ENCODE peak calls at places on chromosomes 5 and 9, in five cellular contexts. One of them, this sample, is unnamed.
A peak's percentile ranks its signal among the peaks of the same experiment; 100 is the strongest.

GRCh38 chr9:109086221-109086620 is 33.5 kb downstream of the TMEM245 start:
- DNase-seq in heart right ventricle: no peak
- DNase-seq in astrocyte: no peak
- DNase-seq in tibial nerve: no peak
- DNase-seq in CD8-positive, alpha-beta T cell: no peak
- DNase-seq in this sample: no peak

GRCh38 chr9:87770616-87771015 is 44.7 kb downstream of the CTSL start:
- DNase-seq in heart right ventricle: no peak
- DNase-seq in astrocyte: no peak
- DNase-seq in tibial nerve: no peak
- DNase-seq in CD8-positive, alpha-beta T cell: no peak
- DNase-seq in this sample: no peak

GRCh38 chr5:140325486-140325885 is 20.9 kb downstream of the HBEGF start:
- DNase-seq in heart right ventricle: no peak
- DNase-seq in astrocyte: no peak
- DNase-seq in tibial nerve: no peak
- DNase-seq in CD8-positive, alpha-beta T cell: no peak
- DNase-seq in this sample: no peak

GRCh38 chr5:128406863-128407262 is 131.2 kb downstream of the FBN2 start:
- DNase-seq in heart right ventricle: no peak
- DNase-seq in astrocyte: no peak
- DNase-seq in tibial nerve: no peak
- DNase-seq in CD8-positive, alpha-beta T cell: no peak
- DNase-seq in this sample: no peak

GRCh38 chr5:153960269-153961215 is 78.2 kb downstream of the FAM114A2 start:
- DNase-seq in heart right ventricle: no peak
- DNase-seq in astrocyte: no peak
- DNase-seq in tibial nerve: no peak
- DNase-seq in CD8-positive, alpha-beta T cell: no peak
- DNase-seq in this sample: peak; percentile 14

GRCh38 chr9:126502417-126503332 is 111.1 kb upstream of the LMX1B start:
- DNase-seq in heart right ventricle: no peak
- DNase-seq in astrocyte: no peak
- DNase-seq in tibial nerve: no peak
- DNase-seq in CD8-positive, alpha-beta T cell: no peak
- DNase-seq in this sample: no peak

GRCh38 chr9:22595805-22596204 is 149.2 kb downstream of the DMRTA1 start:
- DNase-seq in heart right ventricle: no peak
- DNase-seq in astrocyte: no peak
- DNase-seq in tibial nerve: no peak
- DNase-seq in CD8-positive, alpha-beta T cell: no peak
- DNase-seq in this sample: no peak

GRCh38 chr5:26323794-26324193 is 714.6 kb downstream of the CDH9 start:
- DNase-seq in heart right ventricle: no peak
- DNase-seq in astrocyte: no peak
- DNase-seq in tibial nerve: no peak
- DNase-seq in CD8-positive, alpha-beta T cell: no peak
- DNase-seq in this sample: no peak

GRCh38 chr5:123881791-123882244 is 369.8 kb downstream of the CSNK1G3 start:
- DNase-seq in heart right ventricle: no peak
- DNase-seq in astrocyte: peak; percentile 34
- DNase-seq in tibial nerve: no peak
- DNase-seq in CD8-positive, alpha-beta T cell: no peak
- DNase-seq in this sample: peak; percentile 69

GRCh38 chr5:2710910-2711309 is 40.6 kb downstream of the IRX2 start:
- DNase-seq in heart right ventricle: no peak
- DNase-seq in astrocyte: no peak
- DNase-seq in tibial nerve: no peak
- DNase-seq in CD8-positive, alpha-beta T cell: no peak
- DNase-seq in this sample: no peak

GRCh38 chr5:3194141-3194540 is 401.5 kb upstream of the IRX1 start:
- DNase-seq in heart right ventricle: no peak
- DNase-seq in astrocyte: no peak
- DNase-seq in tibial nerve: no peak
- DNase-seq in CD8-positive, alpha-beta T cell: no peak
- DNase-seq in this sample: no peak

GRCh38 chr5:150560401-150561191 is 52.7 kb downstream of the NDST1 start:
- DNase-seq in heart right ventricle: no peak
- DNase-seq in astrocyte: peak; percentile 49
- DNase-seq in tibial nerve: peak; percentile 99
- DNase-seq in CD8-positive, alpha-beta T cell: peak; percentile 75
- DNase-seq in this sample: peak; percentile 90

GRCh38 chr9:135526730-135527571 is 5.7 kb downstream of the LCN1 start:
- DNase-seq in heart right ventricle: no peak
- DNase-seq in astrocyte: no peak
- DNase-seq in tibial nerve: no peak
- DNase-seq in CD8-positive, alpha-beta T cell: no peak
- DNase-seq in this sample: no peak

GRCh38 chr9:22508790-22509189 is 62.2 kb downstream of the DMRTA1 start:
- DNase-seq in heart right ventricle: no peak
- DNase-seq in astrocyte: no peak
- DNase-seq in tibial nerve: no peak
- DNase-seq in CD8-positive, alpha-beta T cell: no peak
- DNase-seq in this sample: no peak

GRCh38 chr9:35415769-35416427 is 74.0 kb upstream of the RUSC2 start:
- DNase-seq in heart right ventricle: no peak
- DNase-seq in astrocyte: no peak
- DNase-seq in tibial nerve: no peak
- DNase-seq in CD8-positive, alpha-beta T cell: no peak
- DNase-seq in this sample: no peak

GRCh38 chr9:91495450-91495849 is 71.8 kb upstream of the NFIL3 start:
- DNase-seq in heart right ventricle: no peak
- DNase-seq in astrocyte: peak; percentile 99
- DNase-seq in tibial nerve: no peak
- DNase-seq in CD8-positive, alpha-beta T cell: no peak
- DNase-seq in this sample: no peak

GRCh38 chr9:119375892-119376291 is 6.7 kb upstream of the BRINP1 start:
- DNase-seq in heart right ventricle: no peak
- DNase-seq in astrocyte: peak; percentile 2
- DNase-seq in tibial nerve: no peak
- DNase-seq in CD8-positive, alpha-beta T cell: no peak
- DNase-seq in this sample: no peak

GRCh38 chr5:91189480-91190332 is 193.4 kb downstream of the ARRDC3 start:
- DNase-seq in heart right ventricle: no peak
- DNase-seq in astrocyte: peak; percentile 79
- DNase-seq in tibial nerve: peak; percentile 31
- DNase-seq in CD8-positive, alpha-beta T cell: no peak
- DNase-seq in this sample: no peak

GRCh38 chr5:79109527-79110492 is 1.8 kb upstream of the BHMT start:
- DNase-seq in heart right ventricle: no peak
- DNase-seq in astrocyte: no peak
- DNase-seq in tibial nerve: peak; percentile 12
- DNase-seq in CD8-positive, alpha-beta T cell: no peak
- DNase-seq in this sample: peak; percentile 15

GRCh38 chr5:124906339-124907097 is 160.1 kb upstream of the ZNF608 start:
- DNase-seq in heart right ventricle: peak; percentile 55
- DNase-seq in astrocyte: peak; percentile 74
- DNase-seq in tibial nerve: peak; percentile 77
- DNase-seq in CD8-positive, alpha-beta T cell: no peak
- DNase-seq in this sample: peak; percentile 81

GRCh38 chr5:57174128-57174849 is 430 bp downstream of the GPBP1 start:
- DNase-seq in heart right ventricle: no peak
- DNase-seq in astrocyte: no peak
- DNase-seq in tibial nerve: no peak
- DNase-seq in CD8-positive, alpha-beta T cell: no peak
- DNase-seq in this sample: peak; percentile 51

GRCh38 chr5:55226934-55227737 is at the start of gene MCIDAS:
- DNase-seq in heart right ventricle: peak; percentile 20
- DNase-seq in astrocyte: no peak
- DNase-seq in tibial nerve: no peak
- DNase-seq in CD8-positive, alpha-beta T cell: peak; percentile 36
- DNase-seq in this sample: peak; percentile 30

GRCh38 chr9:115373000-115373709 is 255.2 kb upstream of the TNC start:
- DNase-seq in heart right ventricle: no peak
- DNase-seq in astrocyte: peak; percentile 99
- DNase-seq in tibial nerve: no peak
- DNase-seq in CD8-positive, alpha-beta T cell: no peak
- DNase-seq in this sample: peak; percentile 89

GRCh38 chr5:39616131-39616530 is 191.4 kb upstream of the DAB2 start:
- DNase-seq in heart right ventricle: no peak
- DNase-seq in astrocyte: no peak
- DNase-seq in tibial nerve: no peak
- DNase-seq in CD8-positive, alpha-beta T cell: no peak
- DNase-seq in this sample: no peak

GRCh38 chr5:8923516-8923915 is 622.4 kb downstream of the SEMA5A start:
- DNase-seq in heart right ventricle: no peak
- DNase-seq in astrocyte: no peak
- DNase-seq in tibial nerve: no peak
- DNase-seq in CD8-positive, alpha-beta T cell: no peak
- DNase-seq in this sample: no peak

GRCh38 chr5:172904312-172904642 is 54.9 kb upstream of the RPL26L1 start:
- DNase-seq in heart right ventricle: no peak
- DNase-seq in astrocyte: no peak
- DNase-seq in tibial nerve: no peak
- DNase-seq in CD8-positive, alpha-beta T cell: no peak
- DNase-seq in this sample: no peak

GRCh38 chr5:172901788-172902496 is 57.3 kb upstream of the RPL26L1 start:
- DNase-seq in heart right ventricle: no peak
- DNase-seq in astrocyte: peak; percentile 57
- DNase-seq in tibial nerve: no peak
- DNase-seq in CD8-positive, alpha-beta T cell: no peak
- DNase-seq in this sample: peak; percentile 73

GRCh38 chr5:172903790-172904189 is 55.4 kb upstream of the RPL26L1 start:
- DNase-seq in heart right ventricle: no peak
- DNase-seq in astrocyte: peak; percentile 96
- DNase-seq in tibial nerve: no peak
- DNase-seq in CD8-positive, alpha-beta T cell: no peak
- DNase-seq in this sample: peak; percentile 92

GRCh38 chr5:172901012-172901780 is 58.0 kb upstream of the RPL26L1 start:
- DNase-seq in heart right ventricle: peak; percentile 43
- DNase-seq in astrocyte: peak; percentile 98
- DNase-seq in tibial nerve: no peak
- DNase-seq in CD8-positive, alpha-beta T cell: no peak
- DNase-seq in this sample: peak; percentile 90

DNA sequence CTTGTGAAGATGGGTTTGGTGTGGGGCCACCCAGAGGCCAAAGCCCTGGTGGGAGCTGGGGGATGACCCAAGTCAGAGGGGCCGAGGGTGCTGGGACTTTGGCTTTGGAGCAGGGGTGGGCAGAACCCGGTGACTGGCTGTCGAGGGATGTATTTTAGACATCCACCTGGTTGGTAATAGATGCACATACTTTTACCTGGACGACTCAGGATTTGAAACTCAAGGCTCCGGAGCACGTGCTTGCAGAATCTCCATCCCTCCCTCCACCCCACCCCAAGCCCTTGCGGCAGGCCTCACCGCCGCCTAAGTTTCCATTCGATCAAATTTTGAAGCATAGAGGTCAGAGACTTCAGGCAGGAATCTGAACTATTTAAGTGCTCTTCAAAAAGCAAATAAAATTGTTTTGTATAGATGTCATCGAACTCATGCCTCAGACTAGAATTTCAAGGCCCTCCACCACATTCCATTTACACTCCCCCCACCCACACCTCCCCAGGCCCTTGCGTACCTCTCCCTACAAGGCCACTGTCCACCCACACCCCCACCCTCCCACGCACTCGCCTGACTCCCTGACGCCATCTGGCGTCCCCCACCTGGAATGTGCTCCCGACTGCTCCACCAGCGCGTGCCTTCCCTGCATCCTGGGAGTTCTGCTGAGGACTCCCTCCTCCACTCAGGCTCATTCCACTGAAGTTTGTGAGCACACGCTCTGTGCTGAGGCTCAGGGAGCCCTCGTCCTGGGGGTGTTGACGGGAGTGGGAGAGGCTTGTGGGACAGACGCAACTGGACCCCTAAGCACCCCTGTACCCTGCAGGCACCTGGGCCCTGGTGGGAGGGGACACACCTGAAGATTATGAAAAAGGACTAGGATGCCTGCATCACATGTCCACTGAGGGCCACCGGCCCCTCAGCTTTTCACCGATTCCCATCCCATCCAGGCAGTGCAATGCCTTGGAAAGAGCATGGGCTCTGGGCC is 56.4 kb upstream of the RPL26L1 start:
- DNase-seq in heart right ventricle: peak; percentile 82
- DNase-seq in astrocyte: peak; percentile 99
- DNase-seq in tibial nerve: peak; percentile 67
- DNase-seq in CD8-positive, alpha-beta T cell: no peak
- DNase-seq in this sample: peak; percentile 94
- TF ChIP-seq CTCF in heart right ventricle: peak; percentile 64
- TF ChIP-seq CTCF in astrocyte: peak; percentile 32
- TF ChIP-seq CTCF in tibial nerve: peak; percentile 54
- TF ChIP-seq CTCF in CD8-positive, alpha-beta T cell: no peak
- TF ChIP-seq CTCF in this sample: peak; percentile 58

GRCh38 chr5:1131191-1131621 is 19.3 kb upstream of the SLC12A7 start:
- DNase-seq in heart right ventricle: no peak
- DNase-seq in astrocyte: no peak
- DNase-seq in tibial nerve: no peak
- DNase-seq in CD8-positive, alpha-beta T cell: no peak
- DNase-seq in this sample: no peak
- H3K27ac ChIP-seq in heart right ventricle: no peak overlapping the region
- H3K27ac ChIP-seq in astrocyte: no peak overlapping the region
- H3K27ac ChIP-seq in tibial nerve: no peak overlapping the region
- H3K27ac ChIP-seq in CD8-positive, alpha-beta T cell: no peak overlapping the region
- H3K27ac ChIP-seq in this sample: no peak overlapping the region

DNA sequence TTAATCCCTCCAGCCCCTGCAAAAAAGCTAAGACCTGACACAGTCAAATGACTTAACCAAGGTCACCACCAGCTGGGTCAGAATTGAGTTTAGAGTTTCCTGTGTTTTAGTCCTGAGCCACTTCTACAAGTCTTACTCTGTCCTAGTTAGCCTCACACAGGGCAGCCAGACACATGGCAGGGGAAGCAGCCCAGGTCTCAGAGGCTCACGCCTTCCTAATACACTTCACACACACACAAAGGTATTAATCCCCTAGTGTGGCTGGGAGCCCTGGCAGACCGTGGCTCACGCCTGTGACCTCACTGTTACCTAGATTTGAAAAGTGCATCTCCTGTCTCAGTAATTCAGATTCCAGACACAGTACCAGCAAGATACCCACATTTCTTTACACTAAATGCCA is 77.4 kb upstream of the WWC1 start:
- DNase-seq in heart right ventricle: no peak
- DNase-seq in astrocyte: no peak
- DNase-seq in tibial nerve: no peak
- DNase-seq in CD8-positive, alpha-beta T cell: no peak
- DNase-seq in this sample: no peak
- H3K27me3 ChIP-seq in heart right ventricle: no peaks in the 10 kb centered on the region
- H3K27me3 ChIP-seq in astrocyte: no peaks in the 10 kb centered on the region
- H3K27me3 ChIP-seq in tibial nerve: no peaks in the 10 kb centered on the region
- H3K27me3 ChIP-seq in CD8-positive, alpha-beta T cell: no peaks in the 10 kb centered on the region
- H3K27me3 ChIP-seq in this sample: no peaks in the 10 kb centered on the region

GRCh38 chr9:129143461-129143927 is 32.3 kb downstream of the PTPA start:
- DNase-seq in heart right ventricle: peak; percentile 80
- DNase-seq in astrocyte: peak; percentile 87
- DNase-seq in tibial nerve: no peak
- DNase-seq in CD8-positive, alpha-beta T cell: no peak
- DNase-seq in this sample: peak; percentile 91

GRCh38 chr9:129145316-129145715 is 32.7 kb downstream of the IER5L start:
- DNase-seq in heart right ventricle: no peak
- DNase-seq in astrocyte: no peak
- DNase-seq in tibial nerve: no peak
- DNase-seq in CD8-positive, alpha-beta T cell: no peak
- DNase-seq in this sample: peak; percentile 43

GRCh38 chr9:129146441-129146933 is 31.6 kb downstream of the IER5L start:
- DNase-seq in heart right ventricle: no peak
- DNase-seq in astrocyte: no peak
- DNase-seq in tibial nerve: no peak
- DNase-seq in CD8-positive, alpha-beta T cell: no peak
- DNase-seq in this sample: peak; percentile 67

GRCh38 chr9:129148463-129149204 is 29.4 kb downstream of the IER5L start:
- DNase-seq in heart right ventricle: no peak
- DNase-seq in astrocyte: no peak
- DNase-seq in tibial nerve: no peak
- DNase-seq in CD8-positive, alpha-beta T cell: no peak
- DNase-seq in this sample: no peak

GRCh38 chr9:129145841-129146292 is 32.2 kb downstream of the IER5L start:
- DNase-seq in heart right ventricle: peak; percentile 63
- DNase-seq in astrocyte: peak; percentile 95
- DNase-seq in tibial nerve: no peak
- DNase-seq in CD8-positive, alpha-beta T cell: no peak
- DNase-seq in this sample: peak; percentile 57
- TF ChIP-seq CTCF in heart right ventricle: no peak
- TF ChIP-seq CTCF in astrocyte: no peak
- TF ChIP-seq CTCF in tibial nerve: no peak
- TF ChIP-seq CTCF in CD8-positive, alpha-beta T cell: no peak
- TF ChIP-seq CTCF in this sample: peak; percentile 5